ENCODE peak calls at places on chromosomes 11 and 22, in ten cellular contexts. R, J, N, P, H, G, F, B, C and T are unnamed samples.

GRCh38 chr11:29119691-29120328 is 897.0 kb downstream of the KCNA4 start:
- DNase-seq in B (no peak), C (peak; percentile 71), P (no peak), H (peak; percentile 92), N (peak; percentile 95), J (no peak), G (no peak), R (no peak), F (peak; percentile 87), T (no peak)

GRCh38 chr11:125271436-125272064 is 107.0 kb downstream of the PKNOX2 start:
- DNase-seq in C (no peak), H (no peak), G (no peak), P (no peak), N (no peak), F (no peak), J (no peak), R (no peak), B (no peak), T (no peak)

GRCh38 chr22:41201146-41201545 is 4.0 kb upstream of the L3MBTL2 start:
- DNase-seq in H (no peak), J (no peak), G (no peak), N (no peak), C (no peak), P (no peak), R (no peak), B (no peak), F (no peak), T (no peak)

GRCh38 chr11:22920939-22921565 is 60.8 kb upstream of the CCDC179 start:
- DNase-seq in C (peak; percentile 43), B (no peak), J (peak; percentile 72), R (no peak), F (peak; percentile 70), G (peak; percentile 32), P (no peak), N (peak; percentile 69), H (peak; percentile 70), T (no peak)

GRCh38 chr11:66068923-66069714 is 953 bp upstream of the PACS1 start:
- DNase-seq in B (no peak), J (peak; percentile 78), H (peak; percentile 48), N (peak; percentile 74), P (peak; percentile 62), F (peak; percentile 56), C (peak; percentile 64), R (peak; percentile 58), G (peak; percentile 64), T (no peak)

GRCh38 chr11:86551286-86551685 is 121.1 kb downstream of the ME3 start:
- DNase-seq in C (peak; percentile 96), N (peak; percentile 97), F (peak; percentile 97), P (no peak), H (peak; percentile 88), R (no peak), B (no peak), J (no peak), G (no peak), T (no peak)

GRCh38 chr11:1841511-1842148 is 2.8 kb downstream of the TNNI2 start:
- DNase-seq in F (no peak), R (no peak), H (no peak), C (no peak), B (no peak), P (no peak), G (no peak), N (no peak), J (no peak), T (no peak)

GRCh38 chr11:130582994-130583393 is 134.5 kb downstream of the ADAMTS15 start:
- DNase-seq in H (no peak), F (no peak), J (no peak), C (peak; percentile 79), G (no peak), R (no peak), P (no peak), B (no peak), N (peak; percentile 12), T (no peak)

GRCh38 chr11:106424111-106424510 is 346.6 kb downstream of the AASDHPPT start:
- DNase-seq in C (peak; percentile 91), G (no peak), B (peak; percentile 59), J (no peak), P (no peak), H (peak; percentile 83), F (peak; percentile 73), N (peak; percentile 90), R (no peak), T (no peak)

GRCh38 chr11:70913715-70914231 is 338.6 kb downstream of the SHANK2 start:
- DNase-seq in B (no peak), F (no peak), G (no peak), H (no peak), J (peak; percentile 54), N (no peak), R (no peak), P (no peak), C (no peak), T (no peak)

GRCh38 chr11:62694455-62695167 is 5.3 kb upstream of the LRRN4CL start:
- DNase-seq in J (peak; percentile 93), H (peak; percentile 72), R (peak; percentile 77), F (peak; percentile 90), N (peak; percentile 91), G (peak; percentile 84), C (peak; percentile 92), B (no peak), P (peak; percentile 88), T (no peak)

GRCh38 chr11:118633979-118634378 is 26.6 kb downstream of the PHLDB1 start:
- DNase-seq in F (no peak), R (no peak), P (no peak), G (no peak), J (no peak), B (no peak), C (peak; percentile 79), N (peak; percentile 49), H (no peak), T (no peak)

GRCh38 chr11:14583252-14584105 is 60.1 kb upstream of the PDE3B start:
- DNase-seq in R (peak; percentile 27), G (no peak), B (no peak), C (no peak), J (peak; percentile 50), F (peak; percentile 8), H (no peak), P (no peak), N (no peak), T (no peak)

GRCh38 chr11:119166368-119167076 is 2.0 kb upstream of the NLRX1 start:
- DNase-seq in R (no peak), H (peak; percentile 60), G (no peak), P (no peak), C (peak; percentile 63), J (no peak), F (peak; percentile 45), B (no peak), N (peak; percentile 73), T (no peak)

GRCh38 chr11:88284306-88285057 is 53.1 kb downstream of the CTSC start:
- DNase-seq in B (no peak), N (peak; percentile 64), H (no peak), R (no peak), P (no peak), F (peak; percentile 69), C (peak; percentile 30), J (no peak), G (no peak), T (no peak)

GRCh38 chr11:75959540-75959939 is 144.5 kb downstream of the UVRAG start:
- DNase-seq in H (no peak), F (no peak), J (no peak), B (no peak), C (no peak), P (no peak), R (no peak), G (no peak), N (no peak), T (no peak)

GRCh38 chr11:114060402-114061052 is 1.0 kb downstream of the ZBTB16 start:
- DNase-seq in B (no peak), C (no peak), H (no peak), G (no peak), F (no peak), R (peak; percentile 62), N (no peak), J (peak; percentile 72), P (no peak), T (no peak)

GRCh38 chr11:70155386-70155785 is 47.7 kb upstream of the FADD start:
- DNase-seq in J (no peak), C (no peak), F (no peak), P (no peak), H (no peak), R (no peak), B (no peak), N (no peak), G (no peak), T (no peak)

GRCh38 chr11:8638300-8638699 is 44.2 kb downstream of the TRIM66 start:
- DNase-seq in J (no peak), H (peak; percentile 13), P (no peak), R (no peak), B (no peak), N (peak; percentile 64), F (peak; percentile 50), C (peak; percentile 66), G (no peak), T (no peak)

GRCh38 chr11:10564030-10564429 is 4.4 kb downstream of the LYVE1 start:
- DNase-seq in P (no peak), F (no peak), R (no peak), H (no peak), N (no peak), C (no peak), B (no peak), J (no peak), G (no peak), T (no peak)

GRCh38 chr11:66048525-66049313 is at the start of gene GAL3ST3:
- DNase-seq in P (no peak), H (no peak), N (no peak), C (no peak), G (no peak), F (no peak), J (peak; percentile 87), R (peak; percentile 55), B (no peak), T (peak; percentile 77)

GRCh38 chr11:46537121-46537520 is 56.7 kb downstream of the AMBRA1 start:
- DNase-seq in N (peak; percentile 28), B (no peak), C (no peak), F (no peak), J (peak; percentile 58), P (no peak), H (no peak), G (no peak), R (no peak), T (no peak)
- TF ChIP-seq CTCF in N (peak; percentile 25), B (no peak), C (peak; percentile 21), F (peak; percentile 18), J (peak; percentile 64), P (no peak), H (peak; percentile 39), G (no peak), R (no peak), T (no peak)

GRCh38 chr11:93783362-93783761 is 720 bp upstream of the MED17 start:
- DNase-seq in C (no peak), H (no peak), J (no peak), P (no peak), B (no peak), F (no peak), R (no peak), N (no peak), G (no peak), T (no peak)
- TF ChIP-seq CTCF in C (no peak), H (no peak), J (no peak), P (no peak), B (no peak), F (no peak), R (no peak), N (no peak), G (no peak), T (no peak)

GRCh38 chr11:37544491-37544890 is 946.5 kb upstream of the RAG2 start:
- DNase-seq in G (no peak), H (no peak), C (no peak), J (no peak), N (no peak), F (no peak), P (no peak), B (no peak), R (no peak), T (no peak)
- TF ChIP-seq CTCF in G (no peak), H (no peak), C (no peak), J (no peak), N (no peak), F (no peak), P (no peak), B (no peak), R (no peak), T (no peak)

GRCh38 chr22:36334081-36334831 is 53.5 kb downstream of the MYH9 start:
- DNase-seq in B (peak; percentile 63), N (no peak), G (no peak), P (no peak), F (no peak), J (peak; percentile 87), H (no peak), C (no peak), R (no peak), T (no peak)
- TF ChIP-seq CTCF in B (peak; percentile 13), N (peak; percentile 23), G (no peak), P (no peak), F (peak; percentile 10), J (peak; percentile 62), H (peak; percentile 52), C (no peak), R (no peak), T (peak; percentile 44)